ENCODE peak calls at places on chromosomes 11 and 22, in nine cellular contexts. F, E, X, U, D, P, J, G and H are unnamed samples.
A peak's percentile ranks its signal among the peaks of the same experiment; 100 is the strongest.

GRCh38 chr11:23959466-23959865 is 537.4 kb upstream of the LUZP2 start:
- DNase-seq in G (no peak), E (no peak), P (no peak), U (no peak), J (no peak), X (no peak), F (no peak), D (no peak), H (no peak)

GRCh38 chr11:125394306-125394705 is 101.8 kb downstream of the FEZ1 start:
- DNase-seq in G (no peak), P (no peak), J (no peak), X (no peak), U (no peak), D (no peak), E (no peak), F (no peak), H (no peak)

GRCh38 chr22:38788417-38788816 is 5.5 kb downstream of the DNAL4 start:
- DNase-seq in P (no peak), J (peak; percentile 44), U (peak; percentile 67), E (peak; percentile 56), X (no peak), F (peak; percentile 59), G (no peak), D (no peak), H (no peak)

GRCh38 chr11:130435671-130436070 is 7.3 kb upstream of the ADAMTS8 start:
- DNase-seq in D (no peak), G (no peak), F (no peak), U (no peak), P (no peak), X (no peak), E (no peak), J (no peak), H (no peak)

GRCh38 chr11:34745209-34745608 is 124.3 kb downstream of the EHF start:
- DNase-seq in P (no peak), D (no peak), F (no peak), E (no peak), U (peak; percentile 28), G (no peak), X (peak; percentile 8), J (no peak), H (no peak)

GRCh38 chr11:18056561-18057181 is 10.6 kb upstream of the TPH1 start:
- DNase-seq in X (no peak), J (no peak), P (no peak), U (no peak), F (no peak), G (no peak), E (no peak), D (no peak), H (no peak)

GRCh38 chr11:43892851-43893250 is 12.2 kb downstream of the ALKBH3 start:
- DNase-seq in D (no peak), J (no peak), U (no peak), X (no peak), P (no peak), G (no peak), F (peak; percentile 60), E (no peak), H (no peak)

GRCh38 chr11:12474871-12475270 is 97.5 kb downstream of the PARVA start:
- DNase-seq in D (no peak), J (no peak), X (no peak), F (no peak), U (no peak), G (no peak), E (no peak), P (no peak), H (no peak)

GRCh38 chr11:77029829-77030228 is 4.4 kb upstream of the B3GNT6 start:
- DNase-seq in D (no peak), J (no peak), X (no peak), P (no peak), E (no peak), F (no peak), U (no peak), G (no peak), H (no peak)

GRCh38 chr11:65421204-65422103 is 1.1 kb upstream of the NEAT1 start:
- DNase-seq in F (peak; percentile 59), G (peak; percentile 95), X (peak; percentile 39), E (peak; percentile 99), U (peak; percentile 56), D (peak; percentile 81), J (peak; percentile 92), P (peak; percentile 95), H (peak; percentile 81)

GRCh38 chr11:21142007-21142406 is 472.6 kb downstream of the NELL1 start:
- DNase-seq in G (no peak), F (peak; percentile 7), X (peak; percentile 46), E (no peak), D (no peak), P (no peak), U (peak; percentile 47), J (no peak), H (peak; percentile 30)

GRCh38 chr11:118605116-118605867 is 2.1 kb upstream of the PHLDB1 start:
- DNase-seq in F (peak; percentile 78), J (peak; percentile 83), U (peak; percentile 75), X (peak; percentile 47), E (peak; percentile 44), D (no peak), G (peak; percentile 50), P (no peak), H (no peak)

GRCh38 chr22:39301926-39302325 is 17.5 kb downstream of the RPL3 start:
- DNase-seq in J (no peak), E (no peak), P (no peak), D (no peak), U (no peak), G (no peak), F (no peak), X (no peak), H (no peak)

GRCh38 chr11:129012880-129013279 is 70.2 kb upstream of the TP53AIP1 start:
- DNase-seq in D (no peak), X (no peak), P (no peak), U (no peak), F (no peak), E (no peak), G (no peak), J (no peak), H (no peak)

DNA sequence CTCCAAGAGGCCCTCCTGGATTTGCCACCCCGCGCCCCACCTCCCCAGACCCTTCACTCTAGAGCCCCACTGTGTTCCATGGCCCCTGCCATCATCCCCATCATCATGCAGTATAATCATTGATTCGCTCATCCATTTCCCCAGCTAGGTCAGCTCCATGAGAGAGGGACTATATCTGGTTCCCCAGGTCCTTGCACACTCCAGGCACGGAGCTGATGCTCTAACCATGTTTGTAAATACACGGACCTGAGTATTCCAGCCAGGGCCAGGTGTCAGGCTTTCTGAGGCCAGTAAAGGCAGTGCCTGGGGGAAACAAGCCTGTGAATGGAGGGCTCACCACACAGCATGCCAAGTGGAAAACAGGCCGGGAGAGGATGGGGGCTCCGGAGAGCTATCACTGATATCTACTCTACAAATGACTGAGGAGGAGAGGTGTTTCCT is 27.1 kb upstream of the OAF start:
- DNase-seq in F (no peak), X (no peak), D (no peak), U (no peak), J (no peak), E (peak; percentile 16), G (peak; percentile 42), P (no peak), H (no peak)
- H3K4me1 ChIP-seq in F (peaks cover 5% of the 10 kb centered on the region), X (peaks cover 63% of the 10 kb centered on the region), D (no peaks in the 10 kb centered on the region), U (no peaks in the 10 kb centered on the region), J (peaks cover 79% of the 10 kb centered on the region), E (peaks cover 5% of the 10 kb centered on the region), G (peaks cover 5% of the 10 kb centered on the region), P (no peaks in the 10 kb centered on the region), H (peaks cover 61% of the 10 kb centered on the region)

GRCh38 chr11:123434262-123434661 is 4.2 kb downstream of the GRAMD1B start:
- DNase-seq in X (peak; percentile 41), E (no peak), U (no peak), J (no peak), P (no peak), D (no peak), F (peak; percentile 30), G (no peak), H (peak; percentile 42)

GRCh38 chr11:123429336-123429735 is 733 bp upstream of the GRAMD1B start:
- DNase-seq in E (no peak), U (no peak), F (no peak), P (peak; percentile 41), D (no peak), X (no peak), J (no peak), G (no peak), H (no peak)

GRCh38 chr11:123430736-123431356 is 777 bp downstream of the GRAMD1B start:
- DNase-seq in J (peak; percentile 70), D (peak; percentile 27), F (no peak), E (peak; percentile 79), P (peak; percentile 55), U (peak; percentile 57), G (peak; percentile 95), X (peak; percentile 70), H (no peak)

GRCh38 chr11:123429851-123430735 is at the start of gene GRAMD1B:
- DNase-seq in J (peak; percentile 41), D (peak; percentile 51), E (peak; percentile 41), U (peak; percentile 94), G (peak; percentile 91), P (no peak), F (peak; percentile 87), X (peak; percentile 95), H (peak; percentile 43)

DNA sequence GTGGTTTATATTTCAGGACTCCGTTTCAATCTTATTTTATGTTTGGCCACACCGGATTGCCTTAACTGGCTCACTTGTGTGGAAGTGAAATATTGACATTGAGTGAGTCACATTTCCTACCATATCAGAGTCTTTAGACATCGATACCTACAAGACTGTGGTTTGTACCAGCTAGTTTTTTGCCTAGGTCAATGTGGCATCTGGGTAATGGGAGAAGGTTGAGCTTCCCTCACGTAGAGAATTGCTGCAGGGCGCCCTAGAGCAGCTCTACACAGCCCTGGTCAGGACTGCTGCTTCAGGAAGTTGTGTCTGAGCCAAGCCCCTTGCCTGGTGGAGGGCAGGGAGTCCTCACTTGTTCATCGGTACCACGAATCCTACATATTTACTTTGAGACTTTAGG is 1.6 kb downstream of the GRAMD1B start:
- DNase-seq in D (no peak), X (no peak), U (no peak), J (no peak), G (no peak), P (peak; percentile 74), E (no peak), F (no peak), H (no peak)
- H3K4me3 ChIP-seq in D (peak overlapping the region; percentile 70), X (peak overlapping the region; percentile 90), U (peak overlapping the region; percentile 76), J (peak overlapping the region; percentile 74), G (peak overlapping the region; percentile 59), P (peak overlapping the region; percentile 65), E (no peak overlapping the region), F (peak overlapping the region; percentile 61), H (no peak overlapping the region)

GRCh38 chr11:36532908-36533601 is 23.0 kb upstream of the TRAF6 start:
- DNase-seq in J (no peak), F (peak; percentile 51), D (no peak), E (no peak), P (no peak), U (peak; percentile 8), X (no peak), G (no peak), H (no peak)

GRCh38 chr11:36530840-36531239 is 20.8 kb upstream of the TRAF6 start:
- DNase-seq in G (no peak), D (no peak), X (no peak), P (no peak), F (no peak), U (no peak), J (no peak), E (no peak), H (no peak)

GRCh38 chr11:36534276-36534675 is 24.2 kb upstream of the TRAF6 start:
- DNase-seq in X (no peak), P (no peak), G (no peak), J (no peak), D (no peak), F (no peak), U (no peak), E (no peak), H (no peak)
- H3K4me1 ChIP-seq in X (no peaks in the 10 kb centered on the region), P (no peaks in the 10 kb centered on the region), G (no peaks in the 10 kb centered on the region), J (peaks cover 14% of the 10 kb centered on the region), D (no peaks in the 10 kb centered on the region), F (no peaks in the 10 kb centered on the region), U (peaks cover 5% of the 10 kb centered on the region), E (no peaks in the 10 kb centered on the region), H (no peaks in the 10 kb centered on the region)

GRCh38 chr11:6892400-6892799 is at the start of gene OR2D2:
- DNase-seq in F (no peak), P (no peak), U (no peak), E (no peak), D (no peak), G (no peak), J (no peak), X (no peak), H (no peak)
- H3K4me3 ChIP-seq in F (no peak within 1 kb of the TSS), P (no peak within 1 kb of the TSS), U (no peak within 1 kb of the TSS), E (no peak within 1 kb of the TSS), D (no peak within 1 kb of the TSS), G (no peak within 1 kb of the TSS), J (no peak within 1 kb of the TSS), X (no peak within 1 kb of the TSS), H (no peak within 1 kb of the TSS)